ENCODE peak calls at places on chromosomes 6 and 20, in ten cellular contexts. One of them, this sample, is unnamed.

GRCh38 chr6:162621246-162621645 is 106.3 kb downstream of the PRKN start:
- DNase-seq in choroid plexus epithelial cell: peak
- DNase-seq in stimulated activated CD8-positive, alpha-beta memory T cell treated with anti-CD3 and anti-CD28 coated beads, Interleukin-4, amount 100 ng/mL, for 1 hour: no peak
- DNase-seq in activated CD8-positive, alpha-beta memory T cell treated with anti-CD3 and anti-CD28 coated beads for 48 hours: no peak
- DNase-seq in EL: no peak
- DNase-seq in right cardiac atrium: no peak
- DNase-seq in NCI-H2081: no peak
- DNase-seq in effector CD4-positive, alpha-beta T cell: no peak
- DNase-seq in HuH-7.5: peak
- DNase-seq in dermis microvascular lymphatic vessel endothelial cell: no peak
- DNase-seq in this sample: peak

GRCh38 chr6:160128879-160129516 is 7.4 kb downstream of the SLC22A1 start:
- DNase-seq in choroid plexus epithelial cell: no peak
- DNase-seq in stimulated activated CD8-positive, alpha-beta memory T cell treated with anti-CD3 and anti-CD28 coated beads, Interleukin-4, amount 100 ng/mL, for 1 hour: no peak
- DNase-seq in activated CD8-positive, alpha-beta memory T cell treated with anti-CD3 and anti-CD28 coated beads for 48 hours: no peak
- DNase-seq in EL: no peak
- DNase-seq in right cardiac atrium: no peak
- DNase-seq in NCI-H2081: no peak
- DNase-seq in effector CD4-positive, alpha-beta T cell: no peak
- DNase-seq in HuH-7.5: peak
- DNase-seq in dermis microvascular lymphatic vessel endothelial cell: no peak
- DNase-seq in this sample: no peak

GRCh38 chr20:43988867-43989266 is 74.2 kb downstream of the TOX2 start:
- DNase-seq in choroid plexus epithelial cell: peak
- DNase-seq in stimulated activated CD8-positive, alpha-beta memory T cell treated with anti-CD3 and anti-CD28 coated beads, Interleukin-4, amount 100 ng/mL, for 1 hour: no peak
- DNase-seq in activated CD8-positive, alpha-beta memory T cell treated with anti-CD3 and anti-CD28 coated beads for 48 hours: no peak
- DNase-seq in EL: peak
- DNase-seq in right cardiac atrium: no peak
- DNase-seq in NCI-H2081: no peak
- DNase-seq in effector CD4-positive, alpha-beta T cell: no peak
- DNase-seq in HuH-7.5: no peak
- DNase-seq in dermis microvascular lymphatic vessel endothelial cell: no peak
- DNase-seq in this sample: peak

GRCh38 chr6:53484409-53485280 is 60.3 kb downstream of the GCLC start:
- DNase-seq in choroid plexus epithelial cell: peak
- DNase-seq in stimulated activated CD8-positive, alpha-beta memory T cell treated with anti-CD3 and anti-CD28 coated beads, Interleukin-4, amount 100 ng/mL, for 1 hour: peak
- DNase-seq in activated CD8-positive, alpha-beta memory T cell treated with anti-CD3 and anti-CD28 coated beads for 48 hours: no peak
- DNase-seq in EL: peak
- DNase-seq in right cardiac atrium: peak
- DNase-seq in NCI-H2081: peak
- DNase-seq in effector CD4-positive, alpha-beta T cell: peak
- DNase-seq in HuH-7.5: no peak
- DNase-seq in dermis microvascular lymphatic vessel endothelial cell: peak
- DNase-seq in this sample: peak

GRCh38 chr6:145820000-145820399 is 5.4 kb upstream of the FBXO30 start:
- DNase-seq in choroid plexus epithelial cell: no peak
- DNase-seq in stimulated activated CD8-positive, alpha-beta memory T cell treated with anti-CD3 and anti-CD28 coated beads, Interleukin-4, amount 100 ng/mL, for 1 hour: no peak
- DNase-seq in activated CD8-positive, alpha-beta memory T cell treated with anti-CD3 and anti-CD28 coated beads for 48 hours: no peak
- DNase-seq in EL: no peak
- DNase-seq in right cardiac atrium: no peak
- DNase-seq in NCI-H2081: no peak
- DNase-seq in effector CD4-positive, alpha-beta T cell: no peak
- DNase-seq in HuH-7.5: no peak
- DNase-seq in dermis microvascular lymphatic vessel endothelial cell: no peak
- DNase-seq in this sample: no peak

GRCh38 chr6:121897337-121897760 is 461.9 kb downstream of the GJA1 start:
- DNase-seq in choroid plexus epithelial cell: peak
- DNase-seq in stimulated activated CD8-positive, alpha-beta memory T cell treated with anti-CD3 and anti-CD28 coated beads, Interleukin-4, amount 100 ng/mL, for 1 hour: no peak
- DNase-seq in activated CD8-positive, alpha-beta memory T cell treated with anti-CD3 and anti-CD28 coated beads for 48 hours: no peak
- DNase-seq in EL: peak
- DNase-seq in right cardiac atrium: no peak
- DNase-seq in NCI-H2081: no peak
- DNase-seq in effector CD4-positive, alpha-beta T cell: no peak
- DNase-seq in HuH-7.5: no peak
- DNase-seq in dermis microvascular lymphatic vessel endothelial cell: no peak
- DNase-seq in this sample: peak

GRCh38 chr6:137862419-137863125 is 4.5 kb upstream of the TNFAIP3 start:
- DNase-seq in choroid plexus epithelial cell: no peak
- DNase-seq in stimulated activated CD8-positive, alpha-beta memory T cell treated with anti-CD3 and anti-CD28 coated beads, Interleukin-4, amount 100 ng/mL, for 1 hour: no peak
- DNase-seq in activated CD8-positive, alpha-beta memory T cell treated with anti-CD3 and anti-CD28 coated beads for 48 hours: no peak
- DNase-seq in EL: no peak
- DNase-seq in right cardiac atrium: no peak
- DNase-seq in NCI-H2081: no peak
- DNase-seq in effector CD4-positive, alpha-beta T cell: no peak
- DNase-seq in HuH-7.5: no peak
- DNase-seq in dermis microvascular lymphatic vessel endothelial cell: no peak
- DNase-seq in this sample: peak

GRCh38 chr6:33082702-33083101 is 6.9 kb downstream of the HLA-DPB1 start:
- DNase-seq in choroid plexus epithelial cell: peak
- DNase-seq in stimulated activated CD8-positive, alpha-beta memory T cell treated with anti-CD3 and anti-CD28 coated beads, Interleukin-4, amount 100 ng/mL, for 1 hour: no peak
- DNase-seq in activated CD8-positive, alpha-beta memory T cell treated with anti-CD3 and anti-CD28 coated beads for 48 hours: no peak
- DNase-seq in EL: no peak
- DNase-seq in right cardiac atrium: peak
- DNase-seq in NCI-H2081: no peak
- DNase-seq in effector CD4-positive, alpha-beta T cell: no peak
- DNase-seq in HuH-7.5: peak
- DNase-seq in dermis microvascular lymphatic vessel endothelial cell: peak
- DNase-seq in this sample: peak

GRCh38 chr6:118709859-118710350 is 58.5 kb upstream of the CEP85L start:
- DNase-seq in choroid plexus epithelial cell: peak
- DNase-seq in stimulated activated CD8-positive, alpha-beta memory T cell treated with anti-CD3 and anti-CD28 coated beads, Interleukin-4, amount 100 ng/mL, for 1 hour: no peak
- DNase-seq in activated CD8-positive, alpha-beta memory T cell treated with anti-CD3 and anti-CD28 coated beads for 48 hours: peak
- DNase-seq in EL: peak
- DNase-seq in right cardiac atrium: no peak
- DNase-seq in NCI-H2081: no peak
- DNase-seq in effector CD4-positive, alpha-beta T cell: peak
- DNase-seq in HuH-7.5: no peak
- DNase-seq in dermis microvascular lymphatic vessel endothelial cell: peak
- DNase-seq in this sample: peak

GRCh38 chr6:31728767-31729514 is at the start of gene DDAH2:
- DNase-seq in choroid plexus epithelial cell: no peak
- DNase-seq in stimulated activated CD8-positive, alpha-beta memory T cell treated with anti-CD3 and anti-CD28 coated beads, Interleukin-4, amount 100 ng/mL, for 1 hour: peak
- DNase-seq in activated CD8-positive, alpha-beta memory T cell treated with anti-CD3 and anti-CD28 coated beads for 48 hours: no peak
- DNase-seq in EL: no peak
- DNase-seq in right cardiac atrium: no peak
- DNase-seq in NCI-H2081: no peak
- DNase-seq in effector CD4-positive, alpha-beta T cell: no peak
- DNase-seq in HuH-7.5: no peak
- DNase-seq in dermis microvascular lymphatic vessel endothelial cell: no peak
- DNase-seq in this sample: no peak

GRCh38 chr6:85364354-85364753 is 85.5 kb upstream of the NT5E start:
- DNase-seq in choroid plexus epithelial cell: peak
- DNase-seq in stimulated activated CD8-positive, alpha-beta memory T cell treated with anti-CD3 and anti-CD28 coated beads, Interleukin-4, amount 100 ng/mL, for 1 hour: no peak
- DNase-seq in activated CD8-positive, alpha-beta memory T cell treated with anti-CD3 and anti-CD28 coated beads for 48 hours: no peak
- DNase-seq in EL: peak
- DNase-seq in right cardiac atrium: no peak
- DNase-seq in NCI-H2081: no peak
- DNase-seq in effector CD4-positive, alpha-beta T cell: no peak
- DNase-seq in HuH-7.5: no peak
- DNase-seq in dermis microvascular lymphatic vessel endothelial cell: peak
- DNase-seq in this sample: peak

GRCh38 chr6:34005845-34006644 is 139.8 kb downstream of the GRM4 start:
- DNase-seq in choroid plexus epithelial cell: no peak
- DNase-seq in stimulated activated CD8-positive, alpha-beta memory T cell treated with anti-CD3 and anti-CD28 coated beads, Interleukin-4, amount 100 ng/mL, for 1 hour: no peak
- DNase-seq in activated CD8-positive, alpha-beta memory T cell treated with anti-CD3 and anti-CD28 coated beads for 48 hours: no peak
- DNase-seq in EL: no peak
- DNase-seq in right cardiac atrium: no peak
- DNase-seq in NCI-H2081: no peak
- DNase-seq in effector CD4-positive, alpha-beta T cell: no peak
- DNase-seq in HuH-7.5: no peak
- DNase-seq in dermis microvascular lymphatic vessel endothelial cell: no peak
- DNase-seq in this sample: no peak

GRCh38 chr6:154298297-154298696 is 58.3 kb downstream of the IPCEF1 start:
- DNase-seq in choroid plexus epithelial cell: peak
- DNase-seq in stimulated activated CD8-positive, alpha-beta memory T cell treated with anti-CD3 and anti-CD28 coated beads, Interleukin-4, amount 100 ng/mL, for 1 hour: no peak
- DNase-seq in activated CD8-positive, alpha-beta memory T cell treated with anti-CD3 and anti-CD28 coated beads for 48 hours: no peak
- DNase-seq in EL: no peak
- DNase-seq in right cardiac atrium: no peak
- DNase-seq in NCI-H2081: no peak
- DNase-seq in effector CD4-positive, alpha-beta T cell: no peak
- DNase-seq in HuH-7.5: no peak
- DNase-seq in dermis microvascular lymphatic vessel endothelial cell: peak
- DNase-seq in this sample: peak

GRCh38 chr20:36030143-36030542 is 61.8 kb downstream of the CNBD2 start:
- DNase-seq in choroid plexus epithelial cell: peak
- DNase-seq in stimulated activated CD8-positive, alpha-beta memory T cell treated with anti-CD3 and anti-CD28 coated beads, Interleukin-4, amount 100 ng/mL, for 1 hour: no peak
- DNase-seq in activated CD8-positive, alpha-beta memory T cell treated with anti-CD3 and anti-CD28 coated beads for 48 hours: no peak
- DNase-seq in EL: no peak
- DNase-seq in right cardiac atrium: peak
- DNase-seq in NCI-H2081: no peak
- DNase-seq in effector CD4-positive, alpha-beta T cell: no peak
- DNase-seq in HuH-7.5: no peak
- DNase-seq in dermis microvascular lymphatic vessel endothelial cell: no peak
- DNase-seq in this sample: no peak

GRCh38 chr6:28368522-28368921 is 18.8 kb downstream of the ZKSCAN3 start:
- DNase-seq in choroid plexus epithelial cell: no peak
- DNase-seq in stimulated activated CD8-positive, alpha-beta memory T cell treated with anti-CD3 and anti-CD28 coated beads, Interleukin-4, amount 100 ng/mL, for 1 hour: no peak
- DNase-seq in activated CD8-positive, alpha-beta memory T cell treated with anti-CD3 and anti-CD28 coated beads for 48 hours: no peak
- DNase-seq in EL: no peak
- DNase-seq in right cardiac atrium: no peak
- DNase-seq in NCI-H2081: no peak
- DNase-seq in effector CD4-positive, alpha-beta T cell: no peak
- DNase-seq in HuH-7.5: no peak
- DNase-seq in dermis microvascular lymphatic vessel endothelial cell: no peak
- DNase-seq in this sample: no peak

GRCh38 chr6:19692506-19693298 is 144.5 kb upstream of the ID4 start:
- DNase-seq in choroid plexus epithelial cell: no peak
- DNase-seq in stimulated activated CD8-positive, alpha-beta memory T cell treated with anti-CD3 and anti-CD28 coated beads, Interleukin-4, amount 100 ng/mL, for 1 hour: no peak
- DNase-seq in activated CD8-positive, alpha-beta memory T cell treated with anti-CD3 and anti-CD28 coated beads for 48 hours: no peak
- DNase-seq in EL: no peak
- DNase-seq in right cardiac atrium: no peak
- DNase-seq in NCI-H2081: no peak
- DNase-seq in effector CD4-positive, alpha-beta T cell: no peak
- DNase-seq in HuH-7.5: no peak
- DNase-seq in dermis microvascular lymphatic vessel endothelial cell: no peak
- DNase-seq in this sample: no peak

GRCh38 chr6:112939543-112939942 is 592.4 kb downstream of the RFPL4B start:
- DNase-seq in choroid plexus epithelial cell: no peak
- DNase-seq in stimulated activated CD8-positive, alpha-beta memory T cell treated with anti-CD3 and anti-CD28 coated beads, Interleukin-4, amount 100 ng/mL, for 1 hour: no peak
- DNase-seq in activated CD8-positive, alpha-beta memory T cell treated with anti-CD3 and anti-CD28 coated beads for 48 hours: no peak
- DNase-seq in EL: no peak
- DNase-seq in right cardiac atrium: no peak
- DNase-seq in NCI-H2081: peak
- DNase-seq in effector CD4-positive, alpha-beta T cell: no peak
- DNase-seq in HuH-7.5: no peak
- DNase-seq in dermis microvascular lymphatic vessel endothelial cell: peak
- DNase-seq in this sample: peak

GRCh38 chr6:35678021-35678654 is 10.6 kb downstream of the FKBP5 start:
- DNase-seq in choroid plexus epithelial cell: no peak
- DNase-seq in stimulated activated CD8-positive, alpha-beta memory T cell treated with anti-CD3 and anti-CD28 coated beads, Interleukin-4, amount 100 ng/mL, for 1 hour: no peak
- DNase-seq in activated CD8-positive, alpha-beta memory T cell treated with anti-CD3 and anti-CD28 coated beads for 48 hours: no peak
- DNase-seq in EL: peak
- DNase-seq in right cardiac atrium: no peak
- DNase-seq in NCI-H2081: no peak
- DNase-seq in effector CD4-positive, alpha-beta T cell: no peak
- DNase-seq in HuH-7.5: no peak
- DNase-seq in dermis microvascular lymphatic vessel endothelial cell: peak
- DNase-seq in this sample: no peak

GRCh38 chr20:51955756-51956155 is 153.4 kb upstream of the SALL4 start:
- DNase-seq in choroid plexus epithelial cell: peak
- DNase-seq in stimulated activated CD8-positive, alpha-beta memory T cell treated with anti-CD3 and anti-CD28 coated beads, Interleukin-4, amount 100 ng/mL, for 1 hour: no peak
- DNase-seq in activated CD8-positive, alpha-beta memory T cell treated with anti-CD3 and anti-CD28 coated beads for 48 hours: no peak
- DNase-seq in EL: peak
- DNase-seq in right cardiac atrium: no peak
- DNase-seq in NCI-H2081: no peak
- DNase-seq in effector CD4-positive, alpha-beta T cell: no peak
- DNase-seq in HuH-7.5: no peak
- DNase-seq in dermis microvascular lymphatic vessel endothelial cell: no peak
- DNase-seq in this sample: peak

GRCh38 chr6:53101006-53101405 is 35.8 kb downstream of the FBXO9 start:
- DNase-seq in choroid plexus epithelial cell: no peak
- DNase-seq in stimulated activated CD8-positive, alpha-beta memory T cell treated with anti-CD3 and anti-CD28 coated beads, Interleukin-4, amount 100 ng/mL, for 1 hour: no peak
- DNase-seq in activated CD8-positive, alpha-beta memory T cell treated with anti-CD3 and anti-CD28 coated beads for 48 hours: no peak
- DNase-seq in EL: no peak
- DNase-seq in right cardiac atrium: no peak
- DNase-seq in NCI-H2081: no peak
- DNase-seq in effector CD4-positive, alpha-beta T cell: no peak
- DNase-seq in HuH-7.5: no peak
- DNase-seq in dermis microvascular lymphatic vessel endothelial cell: no peak
- DNase-seq in this sample: no peak

GRCh38 chr20:40323411-40323810 is 365.6 kb downstream of the MAFB start:
- DNase-seq in choroid plexus epithelial cell: peak
- DNase-seq in stimulated activated CD8-positive, alpha-beta memory T cell treated with anti-CD3 and anti-CD28 coated beads, Interleukin-4, amount 100 ng/mL, for 1 hour: no peak
- DNase-seq in activated CD8-positive, alpha-beta memory T cell treated with anti-CD3 and anti-CD28 coated beads for 48 hours: no peak
- DNase-seq in EL: no peak
- DNase-seq in right cardiac atrium: no peak
- DNase-seq in NCI-H2081: no peak
- DNase-seq in effector CD4-positive, alpha-beta T cell: no peak
- DNase-seq in HuH-7.5: no peak
- DNase-seq in dermis microvascular lymphatic vessel endothelial cell: no peak
- DNase-seq in this sample: no peak

GRCh38 chr6:36800223-36801095 is 38.8 kb downstream of the CPNE5 start:
- DNase-seq in choroid plexus epithelial cell: no peak
- DNase-seq in stimulated activated CD8-positive, alpha-beta memory T cell treated with anti-CD3 and anti-CD28 coated beads, Interleukin-4, amount 100 ng/mL, for 1 hour: no peak
- DNase-seq in activated CD8-positive, alpha-beta memory T cell treated with anti-CD3 and anti-CD28 coated beads for 48 hours: no peak
- DNase-seq in EL: no peak
- DNase-seq in right cardiac atrium: no peak
- DNase-seq in NCI-H2081: no peak
- DNase-seq in effector CD4-positive, alpha-beta T cell: no peak
- DNase-seq in HuH-7.5: no peak
- DNase-seq in dermis microvascular lymphatic vessel endothelial cell: no peak
- DNase-seq in this sample: no peak